ENCODE peak calls at places on chromosomes 16 and 17, in nine cellular contexts. D, V, N, J, O, X, C, T and B are unnamed samples.

GRCh38 chr17:60442271-60443201 is 20.2 kb downstream of the CHCT1 start:
- DNase-seq in D (no peak), O (no peak), C (no peak), J (peak), T (no peak), X (no peak), V (no peak), N (no peak), B (no peak)

GRCh38 chr16:12975766-12976165 is 74.4 kb downstream of the SHISA9 start:
- DNase-seq in C (no peak), N (no peak), O (no peak), T (no peak), D (no peak), V (no peak), J (no peak), X (no peak), B (no peak)

GRCh38 chr16:66416981-66417700 is 10.0 kb upstream of the BEAN1 start:
- DNase-seq in T (peak), O (no peak), N (no peak), V (no peak), J (no peak), C (no peak), X (no peak), D (no peak), B (no peak)

GRCh38 chr17:75832164-75832651 is 12.0 kb downstream of the UNC13D start:
- DNase-seq in D (no peak), C (no peak), N (peak), X (peak), J (peak), T (no peak), O (no peak), V (no peak), B (no peak)

GRCh38 chr17:48723555-48724239 is 712 bp downstream of the PRAC2 start:
- DNase-seq in C (no peak), D (no peak), J (no peak), N (no peak), V (peak), X (no peak), T (no peak), O (no peak), B (no peak)

GRCh38 chr16:15966420-15967222 is 17.2 kb downstream of the ABCC1 start:
- DNase-seq in V (peak), X (no peak), N (no peak), O (no peak), J (peak), T (peak), C (peak), D (no peak), B (no peak)

GRCh38 chr16:10373556-10373955 is 12.3 kb upstream of the ATF7IP2 start:
- DNase-seq in V (no peak), N (no peak), D (no peak), J (no peak), T (no peak), C (no peak), O (no peak), X (no peak), B (no peak)

GRCh38 chr16:23508589-23509440 is 1.5 kb downstream of the GGA2 start:
- DNase-seq in D (no peak), T (no peak), C (no peak), X (no peak), N (no peak), J (peak), V (no peak), O (no peak), B (no peak)

GRCh38 chr16:51418258-51418657 is 267.2 kb upstream of the SALL1 start:
- DNase-seq in O (no peak), X (no peak), V (no peak), C (no peak), N (no peak), D (peak), J (no peak), T (no peak), B (no peak)

GRCh38 chr17:67440311-67441051 is 63.4 kb downstream of the PITPNC1 start:
- DNase-seq in T (no peak), V (no peak), J (no peak), C (no peak), O (no peak), D (no peak), N (no peak), X (no peak), B (no peak)

GRCh38 chr17:19724501-19725420 is 8.4 kb upstream of the SLC47A2 start:
- DNase-seq in N (peak), J (no peak), X (peak), C (no peak), O (peak), T (no peak), V (peak), D (no peak), B (no peak)

GRCh38 chr16:5633845-5634440 is 536.3 kb upstream of the EEF2KMT start:
- DNase-seq in O (no peak), T (no peak), N (no peak), C (no peak), X (no peak), V (no peak), J (peak), D (peak), B (peak)